ENCODE peak calls at places on chromosome 18, in five cellular contexts. W is body of pancreas, M is right lobe of liver, X is PC-9, B is mammary epithelial cell. T is an unnamed sample. For H3K4me1, the result is how much of the 10 kb centered on the place peaks cover.

GRCh38 chr18:55252053-55252675 is 292.9 kb upstream of the CCDC68 start:
- DNase-seq in W (no peak), M (no peak), X (no peak), B (no peak), T (no peak)

GRCh38 chr18:57837917-57838548 is 34.9 kb upstream of the ATP8B1 start:
- DNase-seq in W (no peak), M (no peak), X (no peak), B (peak), T (no peak)

GRCh38 chr18:6370410-6370809 is 44.3 kb downstream of the L3MBTL4 start:
- DNase-seq in W (no peak), M (no peak), X (no peak), B (no peak), T (no peak)

GRCh38 chr18:32405588-32405987 is 65.1 kb downstream of the GAREM1 start:
- DNase-seq in W (no peak), M (no peak), X (no peak), B (no peak), T (no peak)

GRCh38 chr18:79955302-79956075 is 4.0 kb upstream of the SLC66A2 start:
- DNase-seq in W (peak), M (no peak), X (no peak), B (no peak), T (no peak)

GRCh38 chr18:1663879-1664705 is 759.4 kb downstream of the ADCYAP1 start:
- DNase-seq in W (peak), M (peak), X (no peak), B (peak), T (peak)

GRCh38 chr18:62979900-62980299 is 264.6 kb downstream of the PHLPP1 start:
- DNase-seq in W (no peak), M (no peak), X (no peak), B (no peak), T (no peak)

GRCh38 chr18:31042391-31043181 is at the start of gene DSC3:
- DNase-seq in W (peak), M (peak), X (no peak), B (peak), T (peak)

GRCh38 chr18:45723921-45724320 is at the start of gene SLC14A1:
- DNase-seq in W (no peak), M (no peak), X (no peak), B (no peak), T (no peak)

DNA sequence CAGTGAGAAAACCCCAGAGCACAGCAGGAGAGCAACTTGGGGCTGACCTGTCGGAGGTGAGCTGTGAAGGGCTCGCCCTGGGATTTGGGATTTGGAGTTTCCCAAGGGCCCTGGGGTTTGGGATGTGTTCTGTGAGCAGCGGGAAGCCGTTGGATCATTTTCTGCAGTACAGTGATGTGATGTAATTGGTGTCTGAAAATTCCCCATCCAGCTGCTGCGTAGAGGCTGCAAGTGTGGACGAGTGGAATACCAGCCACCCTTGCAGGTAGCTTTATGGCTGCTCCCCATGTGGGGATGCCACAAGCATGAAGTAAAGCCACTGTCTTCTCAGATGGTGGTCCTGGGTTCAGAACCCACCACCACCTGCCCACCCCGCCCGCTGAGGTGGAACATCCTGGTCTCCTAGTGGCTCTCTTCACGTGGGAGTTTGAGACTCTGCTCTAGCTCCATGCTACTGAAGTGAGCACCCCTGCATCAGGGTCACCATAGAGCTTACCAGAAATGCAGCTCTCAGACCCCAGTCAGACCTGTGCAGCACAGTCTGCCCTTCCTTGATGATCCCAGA is 15.0 kb downstream of the IMPA2 start:
- DNase-seq in W (no peak), M (no peak), X (no peak), B (no peak), T (peak)
- H3K27ac ChIP-seq in W (peak), M (no peak), X (no peak), B (no peak), T (no peak)

DNA sequence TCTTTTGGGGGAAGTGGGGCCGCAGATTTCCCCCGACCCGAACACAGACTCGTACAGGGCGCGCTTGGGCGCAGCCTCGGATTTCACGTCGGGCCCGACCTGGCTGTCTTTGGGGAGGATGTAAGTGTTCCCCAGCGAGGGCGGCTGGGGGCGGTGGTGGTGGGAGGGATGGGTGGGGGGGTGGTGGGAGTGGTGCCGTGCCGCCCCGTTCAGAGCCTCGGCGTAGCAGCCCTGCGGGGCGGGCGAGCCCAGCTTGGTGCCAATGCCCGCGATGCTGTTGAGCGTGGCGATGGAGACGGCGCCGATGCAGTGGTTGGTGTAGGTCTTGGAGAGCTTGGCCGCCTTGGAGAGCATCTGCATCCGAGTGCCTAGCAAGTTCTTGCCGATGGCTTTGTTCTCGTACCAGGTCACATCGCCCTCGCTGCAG is 1.5 kb downstream of the KCTD1 start:
- DNase-seq in W (peak), M (peak), X (no peak), B (no peak), T (no peak)
- H3K4me3 ChIP-seq in W (no peak), M (no peak), X (peak), B (peak), T (no peak)

DNA sequence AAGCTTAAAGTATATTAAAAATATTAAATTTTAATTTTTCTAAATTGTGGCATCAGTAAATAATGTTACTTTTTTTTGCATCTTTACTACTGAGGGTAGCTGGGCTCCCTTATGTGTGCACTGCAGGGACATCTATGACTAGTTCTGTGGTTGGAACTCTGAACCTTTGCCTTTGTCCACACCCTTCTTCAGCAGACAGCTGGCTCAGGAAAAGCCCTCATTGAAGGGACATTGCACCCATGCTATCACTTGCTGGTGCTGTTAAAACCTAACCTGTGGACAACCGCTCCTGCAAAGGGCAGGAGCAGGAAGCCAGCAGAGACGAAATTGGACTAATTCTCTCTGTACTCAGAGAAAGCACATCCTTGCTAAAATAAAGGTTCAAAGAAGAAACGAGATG is 30.1 kb downstream of the MOCOS start:
- DNase-seq in W (no peak), M (no peak), X (no peak), B (no peak), T (no peak)
- H3K4me1 ChIP-seq in W (under half), M (under half), X (under half), B (under half), T (under half)

DNA sequence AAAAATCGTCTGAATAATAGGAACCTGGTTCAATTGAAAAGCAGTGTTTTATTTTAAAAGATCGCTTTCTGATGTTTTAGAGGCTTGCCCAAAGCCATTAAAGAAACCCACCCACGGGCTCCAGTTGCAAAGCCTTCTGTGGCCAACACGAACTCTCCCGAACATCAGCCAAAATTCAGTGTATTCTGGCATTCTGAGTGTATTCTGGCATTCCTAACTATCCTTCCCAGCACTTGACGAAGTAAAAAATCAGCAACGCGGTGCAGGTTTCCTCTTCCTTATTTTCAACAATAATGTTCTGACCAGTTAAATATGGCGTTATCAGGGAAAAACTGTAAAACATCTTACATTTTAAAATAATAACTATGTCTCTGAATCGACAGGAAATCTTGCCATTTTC is 44.6 kb downstream of the ZNF516 start:
- DNase-seq in W (peak), M (no peak), X (no peak), B (no peak), T (no peak)
- H3K27ac ChIP-seq in W (peak), M (peak), X (no peak), B (peak), T (no peak)

DNA sequence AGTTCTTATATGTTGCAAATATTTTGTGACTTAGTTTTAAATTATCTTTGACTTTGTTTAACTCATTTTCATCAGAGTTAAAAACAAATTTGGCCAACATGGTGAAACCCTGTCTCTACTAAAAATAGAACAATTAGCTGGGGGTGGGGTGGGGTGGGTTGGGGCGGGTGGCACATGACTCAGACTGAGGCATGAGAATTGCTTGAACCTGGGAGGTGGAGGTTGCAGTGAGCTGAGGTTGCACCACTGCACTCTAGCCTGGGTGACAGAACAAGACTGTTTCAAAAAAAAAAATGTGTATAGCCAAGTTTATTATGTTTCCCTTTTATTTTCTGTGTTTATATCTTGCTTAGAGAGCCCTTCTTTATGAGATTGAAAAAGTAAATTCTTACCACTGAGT is 14.2 kb upstream of the LIPG start:
- DNase-seq in W (no peak), M (no peak), X (no peak), B (no peak), T (no peak)
- H3K4me3 ChIP-seq in W (no peak), M (no peak), X (no peak), B (no peak), T (no peak)

GRCh38 chr18:9926223-9926894 is 12.5 kb downstream of the VAPA start:
- DNase-seq in W (no peak), M (no peak), X (no peak), B (no peak), T (no peak)

GRCh38 chr18:9925795-9926194 is 12.0 kb downstream of the VAPA start:
- DNase-seq in W (no peak), M (no peak), X (no peak), B (no peak), T (no peak)

GRCh38 chr18:9925369-9925768 is 11.6 kb downstream of the VAPA start:
- DNase-seq in W (no peak), M (no peak), X (no peak), B (no peak), T (no peak)

GRCh38 chr18:9922592-9923308 is 8.9 kb downstream of the VAPA start:
- DNase-seq in W (no peak), M (no peak), X (no peak), B (no peak), T (no peak)

GRCh38 chr18:9924371-9924943 is 10.6 kb downstream of the VAPA start:
- DNase-seq in W (no peak), M (no peak), X (no peak), B (no peak), T (no peak)
- H3K4me1 ChIP-seq in W (half or more), M (under half), X (under half), B (under half), T (under half)

DNA sequence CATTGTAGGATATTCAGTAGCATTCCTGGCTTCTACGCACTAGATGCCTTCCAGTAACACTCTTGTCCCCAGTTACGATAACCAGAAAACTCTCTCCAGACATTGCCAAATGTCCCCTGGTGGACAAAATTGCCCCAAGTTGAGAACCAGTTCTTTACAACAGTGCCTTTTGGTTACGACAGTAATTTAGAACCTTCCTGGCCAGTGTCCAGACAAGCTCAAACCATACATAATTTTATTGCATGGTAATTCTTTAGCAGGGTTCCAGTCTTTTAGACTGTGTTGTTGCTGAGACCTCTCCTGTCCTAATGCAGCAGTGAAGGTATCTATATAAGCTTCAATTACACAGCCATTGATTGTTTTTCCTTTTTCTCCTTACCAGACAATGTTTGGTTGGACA is 20.2 kb downstream of the RNMT start:
- DNase-seq in W (no peak), M (no peak), X (no peak), B (no peak), T (no peak)
- H3K27ac ChIP-seq in W (no peak), M (no peak), X (no peak), B (no peak), T (no peak)

DNA sequence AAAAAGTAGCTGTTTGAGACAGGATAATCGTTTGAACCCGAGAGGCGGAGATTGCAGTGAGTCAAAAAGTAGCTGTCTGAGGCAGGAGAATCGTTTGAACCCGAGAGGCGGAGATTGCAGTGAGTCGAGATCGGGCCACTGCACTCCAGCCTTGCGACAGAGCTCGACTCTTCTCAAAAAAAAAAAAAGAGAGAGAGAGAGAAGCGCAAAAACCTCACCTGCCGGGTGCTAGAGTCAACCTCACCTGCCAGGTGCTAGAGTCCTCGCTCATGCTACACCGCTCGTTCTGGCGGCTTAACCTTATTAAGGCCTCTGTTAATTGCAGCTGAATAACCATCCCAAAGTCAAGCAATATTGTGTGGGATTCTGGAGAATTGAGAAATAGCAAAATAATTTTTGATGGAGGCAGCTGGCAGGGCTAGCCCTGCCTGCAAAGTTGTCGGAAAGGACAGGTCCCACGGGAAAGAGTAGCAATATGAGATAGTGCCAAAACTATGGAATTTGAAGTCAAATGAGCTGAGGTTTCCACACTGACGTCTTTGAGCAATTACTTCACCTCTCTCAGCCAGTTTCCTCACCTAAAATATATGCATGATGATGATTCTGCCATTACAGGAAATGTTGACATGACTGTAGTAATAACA is 635 bp upstream of the DYM start:
- DNase-seq in W (no peak), M (no peak), X (no peak), B (no peak), T (no peak)
- H3K4me3 ChIP-seq in W (no peak), M (peak), X (peak), B (peak), T (peak)

GRCh38 chr18:9109523-9109922 is 7.0 kb downstream of the NDUFV2 start:
- DNase-seq in W (no peak), M (no peak), X (no peak), B (no peak), T (no peak)

GRCh38 chr18:9106094-9106493 is 3.6 kb downstream of the NDUFV2 start:
- DNase-seq in W (no peak), M (no peak), X (no peak), B (no peak), T (no peak)

GRCh38 chr18:9105420-9105819 is 2.9 kb downstream of the NDUFV2 start:
- DNase-seq in W (no peak), M (no peak), X (no peak), B (no peak), T (no peak)

GRCh38 chr18:9108911-9109310 is 6.4 kb downstream of the NDUFV2 start:
- DNase-seq in W (no peak), M (no peak), X (no peak), B (no peak), T (no peak)

DNA sequence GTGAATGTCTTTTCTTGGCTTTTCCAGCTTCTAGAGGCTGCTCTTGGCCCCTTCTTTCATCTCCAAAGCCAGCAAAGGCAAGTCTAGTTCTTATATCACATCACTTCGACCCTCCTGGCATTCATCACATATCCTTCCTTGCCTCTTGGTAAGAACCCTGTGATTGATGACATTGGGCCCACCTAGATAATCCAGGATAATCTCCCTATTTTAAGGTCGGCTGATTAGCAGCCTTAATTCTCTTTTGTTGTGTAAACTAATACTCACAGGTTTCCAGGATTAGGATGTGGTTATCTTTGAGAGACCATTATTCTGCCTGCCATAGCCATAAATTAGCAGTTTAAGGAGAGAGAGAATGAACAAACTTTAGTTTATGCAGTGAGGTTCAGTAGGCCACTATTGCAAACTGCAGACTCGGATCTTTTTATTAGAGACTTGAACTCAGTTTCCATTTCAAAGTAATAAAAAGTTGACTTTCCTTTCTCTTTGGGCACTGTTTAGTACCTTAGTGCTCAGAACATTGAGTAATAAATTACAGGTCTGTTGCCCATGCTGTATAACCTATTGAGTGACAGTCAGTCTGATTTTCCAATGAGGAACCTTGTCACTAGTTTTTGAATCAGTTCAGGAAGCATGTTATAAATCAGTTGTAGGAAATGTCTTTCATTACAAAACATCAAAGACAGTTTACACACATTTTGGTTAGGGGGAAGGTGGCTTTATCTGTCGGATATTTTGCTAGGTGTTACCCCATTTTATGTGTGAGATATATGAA is 4.5 kb downstream of the NDUFV2 start:
- DNase-seq in W (no peak), M (no peak), X (no peak), B (no peak), T (no peak)
- H3K4me1 ChIP-seq in W (half or more), M (under half), X (under half), B (under half), T (under half)

DNA sequence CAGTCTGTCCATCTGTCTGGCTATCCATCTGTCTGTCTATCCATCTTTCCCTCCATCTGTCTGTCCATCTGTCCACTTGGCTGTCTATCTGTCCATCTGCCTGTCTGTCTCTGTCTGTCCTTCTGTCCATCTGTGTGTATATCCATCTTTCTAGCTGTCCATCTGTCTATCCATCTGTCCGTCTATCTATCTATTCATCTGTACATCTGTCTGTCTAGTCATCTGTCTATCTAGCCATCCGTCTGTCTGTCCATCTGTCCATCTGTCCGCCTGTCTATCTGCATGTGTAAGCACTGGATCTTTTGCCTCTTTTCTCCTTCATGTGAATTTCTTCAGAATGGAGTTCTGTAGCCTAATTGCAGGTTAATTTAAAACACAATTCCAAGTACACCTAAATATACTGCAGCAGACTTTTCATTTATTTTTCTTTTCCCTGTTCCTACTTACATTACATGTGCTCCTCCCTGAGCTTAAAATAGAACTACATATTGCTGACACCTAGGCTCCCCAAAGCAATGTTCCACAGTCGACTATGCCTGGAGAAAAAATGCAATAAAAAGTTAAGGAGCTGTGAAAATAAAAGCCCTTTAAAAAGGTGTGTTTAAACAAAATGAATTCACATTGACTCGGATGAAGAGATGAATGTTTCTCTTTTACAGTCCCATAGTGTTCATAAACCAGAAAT is 37.5 kb upstream of the TXNDC2 start:
- DNase-seq in W (no peak), M (no peak), X (peak), B (no peak), T (no peak)
- H3K27ac ChIP-seq in W (no peak), M (no peak), X (peak), B (no peak), T (no peak)

T was measured in aorta.